ENCODE peak calls at places on chromosome 14, in seven cellular contexts. T, R, F, V, O, A and U are unnamed samples. For H3K4me1, the result is how much of the 10 kb centered on the place peaks cover.

GRCh38 chr14:99331796-99332195 is 59.8 kb upstream of the BCL11B start:
- DNase-seq in T (no peak), R (no peak), F (no peak), V (no peak), O (no peak), A (no peak), U (no peak)

GRCh38 chr14:91693342-91693741 is 38.5 kb downstream of the CATSPERB start:
- DNase-seq in T (no peak), R (no peak), F (no peak), V (no peak), O (no peak), A (no peak), U (peak)

GRCh38 chr14:24067133-24068082 is 4.0 kb upstream of the CPNE6 start:
- DNase-seq in T (no peak), R (no peak), F (no peak), V (no peak), O (no peak), A (no peak), U (no peak)

GRCh38 chr14:23207146-23207540 is 23.7 kb upstream of the SLC7A8 start:
- DNase-seq in T (no peak), R (no peak), F (no peak), V (no peak), O (no peak), A (no peak), U (no peak)

GRCh38 chr14:101177301-101178055 is 274.0 kb upstream of the RTL1 start:
- DNase-seq in T (no peak), R (peak), F (no peak), V (no peak), O (no peak), A (no peak), U (no peak)

GRCh38 chr14:76876076-76876475 is 49.9 kb downstream of the LRRC74A start:
- DNase-seq in T (peak), R (peak), F (peak), V (peak), O (peak), A (peak), U (peak)

GRCh38 chr14:63578300-63578699 is 35.1 kb upstream of the PPP2R5E start:
- DNase-seq in T (no peak), R (no peak), F (no peak), V (no peak), O (no peak), A (no peak), U (peak)

GRCh38 chr14:33962016-33962415 is 11.1 kb upstream of the EGLN3 start:
- DNase-seq in T (no peak), R (no peak), F (no peak), V (no peak), O (no peak), A (no peak), U (no peak)

GRCh38 chr14:89294060-89294459 is 123.0 kb downstream of the FOXN3 start:
- DNase-seq in T (no peak), R (no peak), F (no peak), V (no peak), O (peak), A (no peak), U (no peak)
- H3K4me1 ChIP-seq in T (under half), R (under half), F (under half), V (under half), O (under half), A (under half), U (under half)

GRCh38 chr14:104339829-104340228 is 201.4 kb downstream of the KIF26A start:
- DNase-seq in T (no peak), R (no peak), F (no peak), V (no peak), O (no peak), A (no peak), U (no peak)
- H3K4me1 ChIP-seq in T (under half), R (under half), F (under half), V (under half), O (under half), A (under half), U (under half)

GRCh38 chr14:68667313-68667791 is 125.5 kb downstream of the ZFP36L1 start:
- DNase-seq in T (no peak), R (no peak), F (no peak), V (no peak), O (no peak), A (peak), U (no peak)

GRCh38 chr14:68665116-68665515 is 127.8 kb downstream of the ZFP36L1 start:
- DNase-seq in T (peak), R (no peak), F (no peak), V (no peak), O (no peak), A (no peak), U (no peak)

GRCh38 chr14:68665792-68666195 is 127.1 kb downstream of the ZFP36L1 start:
- DNase-seq in T (no peak), R (no peak), F (no peak), V (no peak), O (no peak), A (no peak), U (no peak)

GRCh38 chr14:68666899-68667298 is 126.0 kb downstream of the ZFP36L1 start:
- DNase-seq in T (no peak), R (no peak), F (no peak), V (no peak), O (no peak), A (no peak), U (no peak)

DNA sequence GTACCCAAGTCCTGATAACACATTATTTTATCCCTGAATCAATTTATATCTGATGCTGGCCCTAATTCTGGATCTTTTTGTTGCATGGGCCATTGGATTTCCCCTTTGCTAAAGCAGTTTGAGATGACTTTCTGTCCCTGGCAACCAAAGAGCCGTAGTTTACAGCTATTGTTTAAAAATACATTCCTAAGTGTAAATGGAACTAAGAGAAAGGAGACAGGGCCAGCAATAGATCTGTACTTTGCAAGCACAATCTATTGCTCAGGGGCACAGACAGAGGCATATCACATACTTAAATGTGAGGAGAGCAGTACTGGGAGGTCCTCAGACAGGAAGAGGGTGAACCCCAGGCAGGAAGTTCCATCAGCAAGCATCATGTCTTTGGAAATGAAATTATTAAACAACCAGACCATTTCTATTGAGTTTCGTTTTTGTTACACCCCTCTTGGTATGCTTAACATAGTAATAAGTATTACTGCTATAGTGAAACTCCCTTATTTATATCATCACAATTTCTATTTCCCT is 126.6 kb downstream of the ZFP36L1 start:
- DNase-seq in T (no peak), R (no peak), F (no peak), V (no peak), O (no peak), A (no peak), U (no peak)
- H3K4me1 ChIP-seq in T (under half), R (under half), F (under half), V (under half), O (under half), A (under half), U (under half)

GRCh38 chr14:89384636-89385035 is 32.4 kb downstream of the FOXN3 start:
- DNase-seq in T (no peak), R (no peak), F (no peak), V (no peak), O (no peak), A (no peak), U (no peak)
- H3K4me1 ChIP-seq in T (under half), R (under half), F (under half), V (under half), O (under half), A (under half), U (under half)

GRCh38 chr14:93100098-93100497 is 15.6 kb downstream of the ITPK1 start:
- DNase-seq in T (no peak), R (no peak), F (no peak), V (no peak), O (no peak), A (no peak), U (no peak)

GRCh38 chr14:93099643-93100042 is 16.1 kb downstream of the ITPK1 start:
- DNase-seq in T (no peak), R (no peak), F (no peak), V (no peak), O (no peak), A (no peak), U (no peak)

GRCh38 chr14:93102141-93102540 is 13.6 kb downstream of the ITPK1 start:
- DNase-seq in T (no peak), R (no peak), F (no peak), V (no peak), O (no peak), A (no peak), U (no peak)

GRCh38 chr14:93099187-93099586 is 16.5 kb downstream of the ITPK1 start:
- DNase-seq in T (no peak), R (no peak), F (no peak), V (no peak), O (no peak), A (peak), U (no peak)

DNA sequence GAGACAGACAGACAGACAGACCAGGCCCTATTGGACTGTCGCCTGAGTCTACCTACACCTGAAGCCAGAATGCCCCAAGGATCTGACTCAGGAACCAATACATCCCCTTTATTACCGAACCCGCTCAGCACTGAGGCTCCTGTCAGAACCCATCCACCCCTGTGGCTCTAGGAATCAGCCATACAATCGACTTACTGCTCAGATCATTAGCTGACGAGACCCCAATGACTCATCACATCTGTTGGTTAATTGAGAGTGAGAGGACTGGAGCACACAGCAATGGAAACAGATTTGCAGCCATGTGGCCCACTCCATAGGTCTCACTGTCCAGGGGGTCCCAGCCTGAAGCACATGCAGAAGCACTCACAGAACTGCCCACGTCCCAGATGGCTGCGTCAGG is 15.2 kb downstream of the ITPK1 start:
- DNase-seq in T (no peak), R (no peak), F (no peak), V (no peak), O (no peak), A (no peak), U (no peak)
- H3K4me1 ChIP-seq in T (under half), R (under half), F (under half), V (under half), O (under half), A (under half), U (under half)

GRCh38 chr14:74417201-74417600 is 8.8 kb downstream of the SYNDIG1L start:
- DNase-seq in T (no peak), R (no peak), F (no peak), V (no peak), O (no peak), A (no peak), U (no peak)

GRCh38 chr14:74419086-74419485 is 6.9 kb downstream of the SYNDIG1L start:
- DNase-seq in T (no peak), R (no peak), F (no peak), V (no peak), O (no peak), A (no peak), U (no peak)

GRCh38 chr14:74418031-74418430 is 8.0 kb downstream of the SYNDIG1L start:
- DNase-seq in T (no peak), R (no peak), F (no peak), V (no peak), O (no peak), A (no peak), U (no peak)

GRCh38 chr14:74414793-74415437 is 11.1 kb downstream of the SYNDIG1L start:
- DNase-seq in T (no peak), R (no peak), F (no peak), V (no peak), O (no peak), A (no peak), U (no peak)

GRCh38 chr14:74417611-74418010 is 8.4 kb downstream of the SYNDIG1L start:
- DNase-seq in T (no peak), R (no peak), F (no peak), V (no peak), O (no peak), A (no peak), U (no peak)
- H3K4me1 ChIP-seq in T (under half), R (under half), F (under half), V (under half), O (under half), A (under half), U (under half)

GRCh38 chr14:22124071-22124613 is 450.5 kb upstream of the OR4E1 start:
- DNase-seq in T (no peak), R (no peak), F (no peak), V (no peak), O (no peak), A (no peak), U (no peak)

GRCh38 chr14:22123188-22123560 is 449.6 kb upstream of the OR4E1 start:
- DNase-seq in T (no peak), R (no peak), F (no peak), V (no peak), O (no peak), A (no peak), U (peak)

GRCh38 chr14:22118894-22119477 is 445.4 kb upstream of the OR4E1 start:
- DNase-seq in T (no peak), R (no peak), F (no peak), V (no peak), O (no peak), A (no peak), U (no peak)

GRCh38 chr14:22122227-22123187 is 448.9 kb upstream of the OR4E1 start:
- DNase-seq in T (no peak), R (no peak), F (no peak), V (no peak), O (no peak), A (no peak), U (peak)
- H3K4me1 ChIP-seq in T (under half), R (under half), F (under half), V (under half), O (under half), A (under half), U (under half)

GRCh38 chr14:88590173-88590572 is 27.3 kb downstream of the ZC3H14 start:
- DNase-seq in T (no peak), R (no peak), F (peak), V (no peak), O (no peak), A (peak), U (no peak)
- H3K4me1 ChIP-seq in T (under half), R (under half), F (under half), V (under half), O (under half), A (under half), U (under half)

GRCh38 chr14:62077676-62078261 is 315.5 kb downstream of the SNAPC1 start:
- DNase-seq in T (no peak), R (no peak), F (no peak), V (no peak), O (no peak), A (no peak), U (no peak)

GRCh38 chr14:62079035-62079434 is 316.8 kb downstream of the SNAPC1 start:
- DNase-seq in T (no peak), R (no peak), F (no peak), V (no peak), O (no peak), A (no peak), U (no peak)

GRCh38 chr14:62081012-62081612 is 318.9 kb downstream of the SNAPC1 start:
- DNase-seq in T (no peak), R (no peak), F (no peak), V (no peak), O (no peak), A (no peak), U (no peak)

GRCh38 chr14:62076368-62076767 is 314.1 kb downstream of the SNAPC1 start:
- DNase-seq in T (no peak), R (no peak), F (no peak), V (no peak), O (no peak), A (no peak), U (no peak)

DNA sequence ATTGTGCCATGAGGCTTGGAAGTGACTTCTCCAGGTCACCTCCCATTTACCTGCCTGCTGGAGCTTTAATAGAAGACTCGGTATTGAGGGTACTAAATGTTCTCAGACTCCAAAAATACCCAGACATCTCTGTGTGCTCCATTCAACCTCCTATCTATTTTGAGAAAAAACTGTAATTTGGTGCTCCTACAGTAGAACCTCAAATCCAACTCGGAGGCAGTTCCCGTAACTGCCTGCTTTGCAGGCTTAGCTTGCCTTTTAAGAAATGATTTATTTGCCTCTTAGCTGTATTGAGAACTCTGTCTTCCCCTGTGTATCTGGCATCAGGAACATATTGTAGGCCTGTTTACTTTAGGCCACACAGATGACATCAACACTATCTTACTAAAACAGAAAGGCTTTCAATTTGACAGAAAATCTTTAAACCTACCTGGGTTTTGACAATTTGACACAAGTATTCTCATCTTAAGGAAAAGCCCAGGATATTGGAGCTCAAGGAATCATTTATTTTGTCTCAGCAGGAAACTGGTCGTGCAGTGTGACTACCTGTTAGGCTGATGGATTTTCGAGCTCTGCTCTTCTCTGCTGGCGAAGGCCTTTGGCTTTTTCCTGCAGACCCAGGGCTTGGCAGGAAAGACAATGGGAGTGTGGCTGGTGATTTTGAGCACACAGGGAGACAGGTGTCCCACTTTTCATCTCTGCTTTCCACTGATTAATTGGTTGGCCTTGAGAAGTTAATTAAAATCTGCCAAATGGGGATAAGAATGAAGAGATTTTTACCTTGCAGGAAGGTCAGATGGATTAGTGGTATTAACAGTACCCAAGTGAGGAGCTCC is 314.8 kb downstream of the SNAPC1 start:
- DNase-seq in T (no peak), R (no peak), F (no peak), V (no peak), O (no peak), A (no peak), U (no peak)
- H3K4me1 ChIP-seq in T (under half), R (under half), F (under half), V (under half), O (under half), A (under half), U (under half)

DNA sequence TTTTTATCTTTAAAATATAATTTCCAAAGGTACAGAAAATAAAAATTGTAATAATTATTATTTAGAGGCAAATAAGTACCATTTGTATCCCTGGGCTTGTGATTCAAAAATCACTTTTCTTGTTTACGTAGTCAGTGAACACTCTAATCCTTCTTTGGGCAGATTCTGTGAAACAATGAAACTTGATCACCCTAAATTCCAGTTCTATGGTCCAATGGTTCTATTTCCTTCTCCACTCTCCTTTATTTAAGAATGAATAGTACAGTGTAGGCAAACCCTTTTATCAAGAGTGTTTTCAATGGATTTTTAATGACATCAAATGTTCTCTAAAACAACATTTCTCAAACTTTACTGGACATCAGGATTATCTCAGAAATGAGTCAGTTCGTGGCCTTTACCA is 315.3 kb downstream of the LRFN5 start:
- DNase-seq in T (no peak), R (no peak), F (no peak), V (no peak), O (no peak), A (no peak), U (no peak)
- H3K4me1 ChIP-seq in T (under half), R (under half), F (under half), V (under half), O (under half), A (under half), U (under half)